ENCODE peak calls at places on chromosomes 6 and 20, in eight cellular contexts. N is Peyer's patch, F is mammary epithelial cell, R is fibroblast of lung, G is Panc1, U is psoas muscle, Y is thoracic aorta, Q is breast epithelium. M is an unnamed sample.

GRCh38 chr6:118810420-118811027 is 83.4 kb upstream of the ASF1A start:
- DNase-seq in Q (no peak), N (no peak), R (no peak), U (no peak), G (no peak), Y (no peak), F (no peak), M (no peak)

GRCh38 chr20:58389324-58389967 is 417 bp downstream of the VAPB start:
- DNase-seq in Y (no peak), G (no peak), Q (no peak), U (peak), R (peak), N (no peak), F (peak), M (peak)

GRCh38 chr20:43983359-43983758 is 68.7 kb downstream of the TOX2 start:
- DNase-seq in U (no peak), Q (no peak), R (no peak), N (peak), G (no peak), F (no peak), Y (no peak), M (no peak)

GRCh38 chr20:29756664-29757063 is 1500.8 kb upstream of the DEFB115 start:
- DNase-seq in Q (no peak), F (no peak), U (no peak), R (no peak), G (no peak), Y (no peak), N (no peak), M (no peak)

GRCh38 chr6:147906361-147906760 is 397.9 kb downstream of the SAMD5 start:
- DNase-seq in R (no peak), U (no peak), G (no peak), N (no peak), Q (no peak), F (no peak), Y (no peak), M (no peak)

GRCh38 chr6:109672204-109672603 is 18.8 kb downstream of the AK9 start:
- DNase-seq in G (no peak), N (no peak), Q (no peak), R (no peak), Y (no peak), F (no peak), U (no peak), M (no peak)

GRCh38 chr6:157447735-157448134 is 66.7 kb downstream of the ZDHHC14 start:
- DNase-seq in R (no peak), N (no peak), F (no peak), Q (no peak), Y (no peak), U (no peak), G (no peak), M (no peak)

GRCh38 chr6:97524846-97525245 is 241.8 kb upstream of the MMS22L start:
- DNase-seq in U (no peak), G (no peak), F (peak), Q (no peak), R (no peak), N (no peak), Y (no peak), M (no peak)

GRCh38 chr6:127302728-127303675 is 36.3 kb downstream of the RNF146 start:
- DNase-seq in G (peak), U (no peak), Y (no peak), Q (no peak), N (no peak), F (peak), R (peak), M (peak)

GRCh38 chr6:36788186-36788585 is 51.1 kb downstream of the CPNE5 start:
- DNase-seq in R (no peak), Y (no peak), G (no peak), N (peak), U (no peak), Q (no peak), F (no peak), M (no peak)

GRCh38 chr6:7404546-7404945 is 14.9 kb downstream of the RIOK1 start:
- DNase-seq in Q (no peak), R (no peak), U (no peak), N (no peak), Y (no peak), F (no peak), G (no peak), M (no peak)

GRCh38 chr20:12816009-12816408 is 192.8 kb upstream of the SPTLC3 start:
- DNase-seq in R (no peak), F (no peak), G (no peak), Q (no peak), Y (no peak), U (no peak), N (no peak), M (no peak)

GRCh38 chr20:41956316-41957050 is 338.3 kb upstream of the CHD6 start:
- DNase-seq in R (no peak), Y (no peak), N (no peak), F (no peak), Q (no peak), U (no peak), G (peak), M (no peak)
- TF ChIP-seq CTCF in R (peak), Y (no peak), N (no peak), F (no peak), Q (no peak), U (peak), G (peak), M (no peak)

GRCh38 chr6:132061381-132061780 is 110.2 kb upstream of the CCN2 start:
- DNase-seq in N (no peak), G (no peak), Y (no peak), R (no peak), F (no peak), U (no peak), Q (no peak), M (no peak)
- H3K27ac ChIP-seq in N (no peak), G (peak), Y (no peak), R (peak), F (no peak), U (no peak), Q (no peak), M (no peak)

GRCh38 chr6:46921731-46922130 is at the start of gene ADGRF5:
- DNase-seq in Q (no peak), G (no peak), F (no peak), U (no peak), Y (no peak), N (no peak), R (no peak), M (no peak)
- H3K4me3 ChIP-seq in Q (peak), G (no peak), F (no peak), U (peak), Y (no peak), N (peak), R (no peak), M (no peak)

DNA sequence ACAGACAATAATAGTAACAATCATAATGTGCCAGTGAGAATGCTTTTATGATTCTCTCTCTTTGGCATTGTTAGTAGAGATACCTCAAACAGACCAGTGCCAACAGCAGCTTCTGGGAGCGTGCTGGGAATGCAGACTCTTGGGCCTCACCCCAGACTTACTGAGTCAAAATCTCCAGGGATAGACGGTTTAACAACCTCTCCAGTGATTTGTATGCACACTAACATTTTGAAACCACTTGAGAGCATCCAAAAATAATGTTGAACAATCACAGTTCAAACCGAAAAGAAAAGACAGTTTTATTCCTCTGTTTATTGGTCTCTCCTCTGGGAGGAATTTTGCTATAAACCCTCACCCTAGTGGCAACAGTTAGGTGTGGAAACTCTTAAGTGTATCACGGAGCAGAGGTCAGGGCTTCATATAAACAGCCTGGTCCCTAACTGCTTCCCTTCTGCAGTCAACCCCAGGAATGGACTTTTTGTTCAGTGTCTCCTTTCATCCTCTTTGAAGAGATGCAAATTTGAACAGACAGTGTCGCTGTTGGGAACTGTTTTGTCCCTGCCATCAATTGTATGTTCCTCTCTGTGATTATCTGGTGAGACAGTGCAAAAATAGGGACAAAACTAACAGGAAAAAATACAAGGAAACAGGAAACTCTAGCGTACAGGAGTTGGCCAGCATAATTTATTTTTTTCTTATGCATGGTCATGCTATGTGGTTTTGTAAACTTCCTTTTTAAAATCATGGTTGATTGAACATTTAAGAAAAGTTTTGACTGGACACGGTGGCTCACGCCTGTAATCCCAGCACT is 162.4 kb upstream of the BTBD3 start:
- DNase-seq in U (no peak), N (no peak), Y (no peak), R (no peak), G (no peak), Q (no peak), F (no peak), M (no peak)
- TF ChIP-seq CTCF in U (no peak), N (no peak), Y (no peak), R (no peak), G (no peak), Q (no peak), F (no peak), M (no peak)

DNA sequence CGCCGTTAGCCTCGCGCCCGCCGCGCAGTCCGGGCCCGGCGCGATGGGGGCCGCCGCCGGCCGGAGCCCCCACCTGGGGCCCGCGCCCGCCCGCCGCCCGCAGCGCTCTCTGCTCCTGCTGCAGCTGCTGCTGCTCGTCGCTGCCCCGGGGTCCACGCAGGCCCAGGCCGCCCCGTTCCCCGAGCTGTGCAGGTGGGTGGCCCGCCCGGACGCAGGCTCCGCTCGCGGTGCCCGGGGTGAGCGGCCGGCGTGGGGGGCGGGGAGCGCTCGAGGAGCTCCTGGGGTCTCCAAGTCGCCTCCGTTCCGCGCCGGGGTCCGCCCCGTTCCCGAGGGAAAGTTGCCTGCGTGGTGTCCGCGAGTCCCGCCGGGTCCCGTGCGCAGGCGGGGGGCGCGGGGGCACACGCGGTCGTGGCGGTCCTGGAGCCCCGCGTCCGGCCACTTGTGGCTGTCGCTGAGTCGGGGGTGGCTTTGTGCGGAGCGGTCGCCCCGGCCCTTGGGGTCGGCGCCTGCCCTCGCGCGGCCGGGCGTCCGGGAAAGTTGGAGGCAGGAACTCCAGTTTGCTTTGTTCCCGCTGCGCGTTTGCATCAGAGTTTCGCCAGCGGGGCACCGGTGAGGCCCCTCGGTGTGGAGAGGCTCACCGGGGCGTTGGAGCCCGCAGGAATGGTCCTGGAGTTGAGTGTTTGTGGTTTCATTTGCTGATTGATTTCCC is 476 bp downstream of the IGF2R start:
- DNase-seq in R (no peak), U (peak), Q (peak), N (peak), G (no peak), Y (no peak), F (peak), M (no peak)
- H3K27ac ChIP-seq in R (peak), U (peak), Q (peak), N (peak), G (peak), Y (peak), F (peak), M (peak)

GRCh38 chr6:75199856-75200255 is 6.0 kb downstream of the COL12A1 start:
- DNase-seq in R (peak), G (no peak), Q (no peak), U (no peak), F (no peak), Y (no peak), N (no peak), M (no peak)
- H3K4me3 ChIP-seq in R (no peak), G (no peak), Q (no peak), U (no peak), F (no peak), Y (no peak), N (no peak), M (no peak)

GRCh38 chr20:31738729-31739549 is at the start of gene TPX2:
- DNase-seq in N (peak), Q (peak), F (peak), Y (peak), R (peak), U (peak), G (peak), M (peak)
- TF ChIP-seq CTCF in N (no peak), Q (no peak), F (peak), Y (peak), R (peak), U (no peak), G (no peak), M (peak)

GRCh38 chr20:2523919-2524434 is 12.4 kb upstream of the TMC2 start:
- DNase-seq in G (no peak), Y (no peak), Q (no peak), R (no peak), U (no peak), F (no peak), N (no peak), M (no peak)
- H3K27ac ChIP-seq in G (no peak), Y (peak), Q (peak), R (peak), U (peak), F (no peak), N (peak), M (peak)